ENCODE peak calls at places on chromosomes 5 and 9, in four cellular contexts. L, H, B and G are unnamed samples.

GRCh38 chr5:142819292-142819691 is 49.1 kb downstream of the ARHGAP26 start:
- DNase-seq in L (no peak), H (peak), B (no peak), G (no peak)

GRCh38 chr5:647727-648126 is 35.6 kb downstream of the CEP72 start:
- DNase-seq in L (no peak), H (no peak), B (peak), G (no peak)

GRCh38 chr9:84996049-84996448 is 326.5 kb downstream of the NTRK2 start:
- DNase-seq in L (peak), H (peak), B (no peak), G (no peak)

GRCh38 chr5:143021595-143021994 is 251.4 kb downstream of the ARHGAP26 start:
- DNase-seq in L (peak), H (no peak), B (no peak), G (no peak)

GRCh38 chr5:69092969-69093368 is 845 bp upstream of the SLC30A5 start:
- DNase-seq in L (no peak), H (no peak), B (no peak), G (no peak)

GRCh38 chr5:154669402-154669801 is 85.8 kb upstream of the LARP1 start:
- DNase-seq in L (no peak), H (no peak), B (no peak), G (no peak)

GRCh38 chr5:131264453-131265200 is 774 bp downstream of the CDC42SE2 start:
- DNase-seq in L (peak), H (peak), B (peak), G (peak)

GRCh38 chr9:20988916-20989315 is 42.5 kb downstream of the HACD4 start:
- DNase-seq in L (no peak), H (no peak), B (no peak), G (no peak)